ENCODE peak calls at places on chromosomes 16 and 17, in ten cellular contexts. One of them, this sample, is unnamed.

GRCh38 chr17:35088647-35088910 is 25.1 kb upstream of the RFFL start:
- DNase-seq in Caco-2: no peak
- DNase-seq in transverse colon: peak; percentile 65
- DNase-seq in cardiac muscle cell: no peak
- DNase-seq in kidney epithelial cell: no peak
- DNase-seq in CD8-positive, alpha-beta T cell: no peak
- DNase-seq in mucosa of descending colon: peak; percentile 65
- DNase-seq in MM.1S: no peak
- DNase-seq in Panc1: no peak
- DNase-seq in spleen: no peak
- DNase-seq in this sample: no peak

GRCh38 chr16:51139568-51139967 is 11.5 kb downstream of the SALL1 start:
- DNase-seq in Caco-2: no peak
- DNase-seq in transverse colon: no peak
- DNase-seq in cardiac muscle cell: no peak
- DNase-seq in kidney epithelial cell: no peak
- DNase-seq in CD8-positive, alpha-beta T cell: no peak
- DNase-seq in mucosa of descending colon: no peak
- DNase-seq in MM.1S: no peak
- DNase-seq in Panc1: no peak
- DNase-seq in spleen: no peak
- DNase-seq in this sample: no peak

GRCh38 chr17:28282596-28282995 is 36.4 kb upstream of the TMEM97 start:
- DNase-seq in Caco-2: no peak
- DNase-seq in transverse colon: no peak
- DNase-seq in cardiac muscle cell: peak; percentile 8
- DNase-seq in kidney epithelial cell: peak; percentile 67
- DNase-seq in CD8-positive, alpha-beta T cell: no peak
- DNase-seq in mucosa of descending colon: no peak
- DNase-seq in MM.1S: no peak
- DNase-seq in Panc1: no peak
- DNase-seq in spleen: no peak
- DNase-seq in this sample: no peak

GRCh38 chr16:88844412-88845118 is 12.2 kb downstream of the GALNS start:
- DNase-seq in Caco-2: no peak
- DNase-seq in transverse colon: no peak
- DNase-seq in cardiac muscle cell: no peak
- DNase-seq in kidney epithelial cell: no peak
- DNase-seq in CD8-positive, alpha-beta T cell: no peak
- DNase-seq in mucosa of descending colon: no peak
- DNase-seq in MM.1S: no peak
- DNase-seq in Panc1: no peak
- DNase-seq in spleen: no peak
- DNase-seq in this sample: no peak

GRCh38 chr17:66191607-66192377 is at the start of gene CEP112:
- DNase-seq in Caco-2: peak; percentile 90
- DNase-seq in transverse colon: peak; percentile 85
- DNase-seq in cardiac muscle cell: peak; percentile 96
- DNase-seq in kidney epithelial cell: peak; percentile 23
- DNase-seq in CD8-positive, alpha-beta T cell: peak; percentile 92
- DNase-seq in mucosa of descending colon: peak; percentile 78
- DNase-seq in MM.1S: peak; percentile 90
- DNase-seq in Panc1: no peak
- DNase-seq in spleen: peak; percentile 92
- DNase-seq in this sample: peak; percentile 87

GRCh38 chr16:18932243-18932997 is 6.2 kb upstream of the SMG1 start:
- DNase-seq in Caco-2: no peak
- DNase-seq in transverse colon: no peak
- DNase-seq in cardiac muscle cell: peak; percentile 32
- DNase-seq in kidney epithelial cell: peak; percentile 35
- DNase-seq in CD8-positive, alpha-beta T cell: no peak
- DNase-seq in mucosa of descending colon: no peak
- DNase-seq in MM.1S: no peak
- DNase-seq in Panc1: no peak
- DNase-seq in spleen: no peak
- DNase-seq in this sample: no peak

GRCh38 chr17:17877548-17878358 is 41.0 kb upstream of the SREBF1 start:
- DNase-seq in Caco-2: no peak
- DNase-seq in transverse colon: peak; percentile 55
- DNase-seq in cardiac muscle cell: peak; percentile 88
- DNase-seq in kidney epithelial cell: no peak
- DNase-seq in CD8-positive, alpha-beta T cell: no peak
- DNase-seq in mucosa of descending colon: peak; percentile 38
- DNase-seq in MM.1S: no peak
- DNase-seq in Panc1: no peak
- DNase-seq in spleen: peak; percentile 82
- DNase-seq in this sample: no peak

GRCh38 chr16:10013364-10013763 is 168.9 kb downstream of the GRIN2A start:
- DNase-seq in Caco-2: peak; percentile 12
- DNase-seq in transverse colon: no peak
- DNase-seq in cardiac muscle cell: no peak
- DNase-seq in kidney epithelial cell: no peak
- DNase-seq in CD8-positive, alpha-beta T cell: no peak
- DNase-seq in mucosa of descending colon: no peak
- DNase-seq in MM.1S: no peak
- DNase-seq in Panc1: no peak
- DNase-seq in spleen: no peak
- DNase-seq in this sample: no peak

GRCh38 chr17:68290268-68290954 is 516 bp downstream of the SLC16A6 start:
- DNase-seq in Caco-2: peak; percentile 19
- DNase-seq in transverse colon: peak; percentile 54
- DNase-seq in cardiac muscle cell: peak; percentile 38
- DNase-seq in kidney epithelial cell: no peak
- DNase-seq in CD8-positive, alpha-beta T cell: peak; percentile 66
- DNase-seq in mucosa of descending colon: peak; percentile 40
- DNase-seq in MM.1S: peak; percentile 71
- DNase-seq in Panc1: no peak
- DNase-seq in spleen: peak; percentile 91
- DNase-seq in this sample: peak; percentile 65

GRCh38 chr16:49441366-49441780 is 67.8 kb downstream of the C16orf78 start:
- DNase-seq in Caco-2: no peak
- DNase-seq in transverse colon: peak; percentile 76
- DNase-seq in cardiac muscle cell: peak; percentile 52
- DNase-seq in kidney epithelial cell: no peak
- DNase-seq in CD8-positive, alpha-beta T cell: peak; percentile 70
- DNase-seq in mucosa of descending colon: peak; percentile 54
- DNase-seq in MM.1S: peak; percentile 94
- DNase-seq in Panc1: no peak
- DNase-seq in spleen: peak; percentile 89
- DNase-seq in this sample: peak; percentile 94

DNA sequence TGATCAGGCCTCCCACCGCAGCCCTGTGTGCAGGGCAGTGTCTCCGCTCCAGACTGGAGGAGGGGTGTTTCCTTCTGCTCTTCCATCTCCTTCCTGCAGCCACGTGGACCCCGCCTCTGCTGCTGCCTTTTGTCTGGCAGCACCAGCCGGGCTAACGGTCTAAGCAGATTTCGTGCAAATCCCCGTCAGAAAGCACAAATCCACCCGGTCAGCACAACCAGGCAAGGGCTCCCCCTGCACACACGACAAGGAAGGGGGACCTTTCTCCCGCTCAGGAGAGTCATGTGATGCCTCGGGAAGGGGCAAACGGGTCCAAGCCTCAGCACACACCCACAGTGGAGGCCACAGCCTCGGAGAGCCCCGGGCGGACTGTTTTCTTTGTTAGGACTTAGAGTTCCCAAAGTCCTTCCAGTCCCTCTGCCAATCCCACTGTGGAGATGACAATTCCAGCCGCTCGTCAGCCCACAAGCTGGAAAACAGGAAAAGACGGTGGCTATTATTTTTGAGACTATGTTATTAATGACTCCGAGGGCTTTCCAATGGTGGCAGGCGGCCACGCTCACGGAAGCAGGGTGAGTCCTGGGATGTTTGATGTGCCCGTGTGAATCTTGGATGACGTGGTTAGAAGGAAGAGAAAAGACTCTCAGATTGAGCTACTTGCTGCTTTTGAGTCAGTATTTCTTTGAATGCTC is 22.5 kb upstream of the MEAK7 start:
- DNase-seq in Caco-2: no peak
- DNase-seq in transverse colon: no peak
- DNase-seq in cardiac muscle cell: no peak
- DNase-seq in kidney epithelial cell: no peak
- DNase-seq in CD8-positive, alpha-beta T cell: no peak
- DNase-seq in mucosa of descending colon: no peak
- DNase-seq in MM.1S: no peak
- DNase-seq in Panc1: no peak
- DNase-seq in spleen: no peak
- DNase-seq in this sample: no peak
- H3K4me3 ChIP-seq in Caco-2: no peak overlapping the region
- H3K4me3 ChIP-seq in transverse colon: no peak overlapping the region
- H3K4me3 ChIP-seq in cardiac muscle cell: no peak overlapping the region
- H3K4me3 ChIP-seq in kidney epithelial cell: no peak overlapping the region
- H3K4me3 ChIP-seq in CD8-positive, alpha-beta T cell: no peak overlapping the region
- H3K4me3 ChIP-seq in mucosa of descending colon: no peak overlapping the region
- H3K4me3 ChIP-seq in MM.1S: no peak overlapping the region
- H3K4me3 ChIP-seq in Panc1: no peak overlapping the region
- H3K4me3 ChIP-seq in spleen: no peak overlapping the region
- H3K4me3 ChIP-seq in this sample: no peak overlapping the region

GRCh38 chr17:57275365-57275764 is 19.0 kb downstream of the MSI2 start:
- DNase-seq in Caco-2: no peak
- DNase-seq in transverse colon: no peak
- DNase-seq in cardiac muscle cell: no peak
- DNase-seq in kidney epithelial cell: no peak
- DNase-seq in CD8-positive, alpha-beta T cell: no peak
- DNase-seq in mucosa of descending colon: no peak
- DNase-seq in MM.1S: no peak
- DNase-seq in Panc1: no peak
- DNase-seq in spleen: no peak
- DNase-seq in this sample: no peak

GRCh38 chr17:57278740-57279387 is 22.5 kb downstream of the MSI2 start:
- DNase-seq in Caco-2: no peak
- DNase-seq in transverse colon: no peak
- DNase-seq in cardiac muscle cell: no peak
- DNase-seq in kidney epithelial cell: no peak
- DNase-seq in CD8-positive, alpha-beta T cell: no peak
- DNase-seq in mucosa of descending colon: no peak
- DNase-seq in MM.1S: no peak
- DNase-seq in Panc1: no peak
- DNase-seq in spleen: no peak
- DNase-seq in this sample: no peak

GRCh38 chr17:57277923-57278604 is 21.7 kb downstream of the MSI2 start:
- DNase-seq in Caco-2: no peak
- DNase-seq in transverse colon: no peak
- DNase-seq in cardiac muscle cell: no peak
- DNase-seq in kidney epithelial cell: no peak
- DNase-seq in CD8-positive, alpha-beta T cell: no peak
- DNase-seq in mucosa of descending colon: no peak
- DNase-seq in MM.1S: no peak
- DNase-seq in Panc1: no peak
- DNase-seq in spleen: no peak
- DNase-seq in this sample: no peak

GRCh38 chr17:57274162-57274561 is 17.8 kb downstream of the MSI2 start:
- DNase-seq in Caco-2: no peak
- DNase-seq in transverse colon: no peak
- DNase-seq in cardiac muscle cell: no peak
- DNase-seq in kidney epithelial cell: no peak
- DNase-seq in CD8-positive, alpha-beta T cell: no peak
- DNase-seq in mucosa of descending colon: no peak
- DNase-seq in MM.1S: no peak
- DNase-seq in Panc1: no peak
- DNase-seq in spleen: no peak
- DNase-seq in this sample: no peak

GRCh38 chr17:57276621-57277020 is 20.3 kb downstream of the MSI2 start:
- DNase-seq in Caco-2: no peak
- DNase-seq in transverse colon: no peak
- DNase-seq in cardiac muscle cell: no peak
- DNase-seq in kidney epithelial cell: no peak
- DNase-seq in CD8-positive, alpha-beta T cell: no peak
- DNase-seq in mucosa of descending colon: no peak
- DNase-seq in MM.1S: no peak
- DNase-seq in Panc1: no peak
- DNase-seq in spleen: no peak
- DNase-seq in this sample: no peak
- H3K4me3 ChIP-seq in Caco-2: no peak overlapping the region
- H3K4me3 ChIP-seq in transverse colon: no peak overlapping the region
- H3K4me3 ChIP-seq in cardiac muscle cell: no peak overlapping the region
- H3K4me3 ChIP-seq in kidney epithelial cell: no peak overlapping the region
- H3K4me3 ChIP-seq in CD8-positive, alpha-beta T cell: no peak overlapping the region
- H3K4me3 ChIP-seq in mucosa of descending colon: no peak overlapping the region
- H3K4me3 ChIP-seq in MM.1S: no peak overlapping the region
- H3K4me3 ChIP-seq in Panc1: no peak overlapping the region
- H3K4me3 ChIP-seq in spleen: no peak overlapping the region
- H3K4me3 ChIP-seq in this sample: no peak overlapping the region

GRCh38 chr17:3693099-3693498 is 2.9 kb downstream of the P2RX5 start:
- DNase-seq in Caco-2: no peak
- DNase-seq in transverse colon: no peak
- DNase-seq in cardiac muscle cell: no peak
- DNase-seq in kidney epithelial cell: no peak
- DNase-seq in CD8-positive, alpha-beta T cell: no peak
- DNase-seq in mucosa of descending colon: no peak
- DNase-seq in MM.1S: no peak
- DNase-seq in Panc1: no peak
- DNase-seq in spleen: no peak
- DNase-seq in this sample: no peak

GRCh38 chr17:3697157-3697515 is 1.2 kb upstream of the P2RX5 start:
- DNase-seq in Caco-2: no peak
- DNase-seq in transverse colon: no peak
- DNase-seq in cardiac muscle cell: no peak
- DNase-seq in kidney epithelial cell: no peak
- DNase-seq in CD8-positive, alpha-beta T cell: no peak
- DNase-seq in mucosa of descending colon: no peak
- DNase-seq in MM.1S: no peak
- DNase-seq in Panc1: no peak
- DNase-seq in spleen: no peak
- DNase-seq in this sample: no peak

GRCh38 chr17:3695723-3696411 is at the start of gene P2RX5:
- DNase-seq in Caco-2: no peak
- DNase-seq in transverse colon: peak; percentile 57
- DNase-seq in cardiac muscle cell: peak; percentile 61
- DNase-seq in kidney epithelial cell: no peak
- DNase-seq in CD8-positive, alpha-beta T cell: peak; percentile 49
- DNase-seq in mucosa of descending colon: no peak
- DNase-seq in MM.1S: peak; percentile 65
- DNase-seq in Panc1: no peak
- DNase-seq in spleen: peak; percentile 95
- DNase-seq in this sample: peak; percentile 55

GRCh38 chr17:3693829-3694231 is 2.1 kb downstream of the P2RX5 start:
- DNase-seq in Caco-2: no peak
- DNase-seq in transverse colon: peak; percentile 27
- DNase-seq in cardiac muscle cell: no peak
- DNase-seq in kidney epithelial cell: no peak
- DNase-seq in CD8-positive, alpha-beta T cell: peak; percentile 37
- DNase-seq in mucosa of descending colon: no peak
- DNase-seq in MM.1S: peak; percentile 24
- DNase-seq in Panc1: no peak
- DNase-seq in spleen: no peak
- DNase-seq in this sample: no peak

GRCh38 chr17:3695129-3695722 is 729 bp downstream of the P2RX5 start:
- DNase-seq in Caco-2: no peak
- DNase-seq in transverse colon: peak; percentile 25
- DNase-seq in cardiac muscle cell: no peak
- DNase-seq in kidney epithelial cell: no peak
- DNase-seq in CD8-positive, alpha-beta T cell: no peak
- DNase-seq in mucosa of descending colon: no peak
- DNase-seq in MM.1S: peak; percentile 24
- DNase-seq in Panc1: no peak
- DNase-seq in spleen: no peak
- DNase-seq in this sample: no peak
- H3K4me3 ChIP-seq in Caco-2: peak overlapping the region; percentile 38
- H3K4me3 ChIP-seq in transverse colon: peak overlapping the region; percentile 27
- H3K4me3 ChIP-seq in cardiac muscle cell: peak overlapping the region; percentile 31
- H3K4me3 ChIP-seq in kidney epithelial cell: peak overlapping the region; percentile 30
- H3K4me3 ChIP-seq in CD8-positive, alpha-beta T cell: peak overlapping the region; percentile 68
- H3K4me3 ChIP-seq in mucosa of descending colon: no peak overlapping the region
- H3K4me3 ChIP-seq in MM.1S: peak overlapping the region; percentile 95
- H3K4me3 ChIP-seq in Panc1: peak overlapping the region; percentile 70
- H3K4me3 ChIP-seq in spleen: peak overlapping the region; percentile 85
- H3K4me3 ChIP-seq in this sample: peak overlapping the region; percentile 77

GRCh38 chr16:13351651-13352217 is 450.3 kb downstream of the SHISA9 start:
- DNase-seq in Caco-2: no peak
- DNase-seq in transverse colon: no peak
- DNase-seq in cardiac muscle cell: no peak
- DNase-seq in kidney epithelial cell: peak; percentile 5
- DNase-seq in CD8-positive, alpha-beta T cell: no peak
- DNase-seq in mucosa of descending colon: no peak
- DNase-seq in MM.1S: no peak
- DNase-seq in Panc1: no peak
- DNase-seq in spleen: no peak
- DNase-seq in this sample: no peak
- H3K4me3 ChIP-seq in Caco-2: no peak overlapping the region
- H3K4me3 ChIP-seq in transverse colon: no peak overlapping the region
- H3K4me3 ChIP-seq in cardiac muscle cell: no peak overlapping the region
- H3K4me3 ChIP-seq in kidney epithelial cell: no peak overlapping the region
- H3K4me3 ChIP-seq in CD8-positive, alpha-beta T cell: no peak overlapping the region
- H3K4me3 ChIP-seq in mucosa of descending colon: no peak overlapping the region
- H3K4me3 ChIP-seq in MM.1S: no peak overlapping the region
- H3K4me3 ChIP-seq in Panc1: no peak overlapping the region
- H3K4me3 ChIP-seq in spleen: no peak overlapping the region
- H3K4me3 ChIP-seq in this sample: no peak overlapping the region

This sample was measured in Jurkat, Clone E6-1.